ENCODE peak calls at places on chromosome 17, in ten cellular contexts. Y is H1, M is stomach, J is K562, G is GM23338, Q is HepG2, O is esophagus muscularis mucosa, N is GM12878, F is SK-N-SH, V is prostate gland. A is an unnamed sample.
A peak's percentile ranks its signal among the peaks of the same experiment; 100 is the strongest.

GRCh38 chr17:70106551-70106950 is 31.5 kb downstream of the KCNJ16 start:
- DNase-seq in Y (no peak), M (no peak), J (no peak), G (no peak), Q (no peak), O (no peak), N (no peak), F (no peak), V (no peak), A (no peak)

GRCh38 chr17:70636517-70637133 is 467.3 kb downstream of the KCNJ2 start:
- DNase-seq in Y (no peak), M (no peak), J (peak; percentile 23), G (peak; percentile 65), Q (peak; percentile 29), O (no peak), N (no peak), F (peak; percentile 58), V (peak; percentile 13), A (no peak)

GRCh38 chr17:4480929-4481898 is 17.5 kb upstream of the SPNS2 start:
- DNase-seq in Y (no peak), M (peak; percentile 78), J (no peak), G (no peak), Q (no peak), O (no peak), N (no peak), F (no peak), V (no peak), A (no peak)

GRCh38 chr17:62300697-62301096 is 79.7 kb upstream of the EFCAB3 start:
- DNase-seq in Y (no peak), M (no peak), J (no peak), G (no peak), Q (no peak), O (no peak), N (no peak), F (no peak), V (no peak), A (no peak)

GRCh38 chr17:56795510-56795909 is 38.2 kb downstream of the C17orf67 start:
- DNase-seq in Y (no peak), M (no peak), J (no peak), G (no peak), Q (no peak), O (no peak), N (no peak), F (no peak), V (no peak), A (no peak)

GRCh38 chr17:70588003-70588402 is 418.7 kb downstream of the KCNJ2 start:
- DNase-seq in Y (no peak), M (no peak), J (no peak), G (no peak), Q (no peak), O (no peak), N (no peak), F (no peak), V (no peak), A (no peak)

GRCh38 chr17:57114085-57114673 is 29.1 kb downstream of the AKAP1 start:
- DNase-seq in Y (peak; percentile 96), M (peak; percentile 63), J (peak; percentile 75), G (peak; percentile 79), Q (peak; percentile 41), O (no peak), N (no peak), F (peak; percentile 88), V (no peak), A (no peak)

GRCh38 chr17:3944485-3945388 is 19.5 kb downstream of the ATP2A3 start:
- DNase-seq in Y (peak; percentile 97), M (peak; percentile 66), J (peak; percentile 98), G (peak; percentile 93), Q (no peak), O (no peak), N (no peak), F (peak; percentile 100), V (peak; percentile 54), A (peak; percentile 78)

GRCh38 chr17:28345420-28346198 is 10.0 kb downstream of the TNFAIP1 start:
- DNase-seq in Y (no peak), M (peak; percentile 47), J (no peak), G (no peak), Q (no peak), O (no peak), N (no peak), F (no peak), V (no peak), A (no peak)

GRCh38 chr17:66783656-66784381 is 51.1 kb upstream of the CACNG5 start:
- DNase-seq in Y (no peak), M (no peak), J (no peak), G (no peak), Q (no peak), O (no peak), N (no peak), F (no peak), V (no peak), A (no peak)

GRCh38 chr17:75380315-75380714 is 25.2 kb downstream of the GRB2 start:
- DNase-seq in Y (no peak), M (no peak), J (no peak), G (no peak), Q (no peak), O (no peak), N (no peak), F (no peak), V (no peak), A (no peak)

GRCh38 chr17:58317421-58318064 is 11.1 kb downstream of the TSPOAP1 start:
- DNase-seq in Y (peak; percentile 62), M (peak; percentile 63), J (no peak), G (peak; percentile 77), Q (peak; percentile 75), O (no peak), N (peak; percentile 66), F (peak; percentile 81), V (peak; percentile 36), A (peak; percentile 70)

GRCh38 chr17:60077672-60078519 is 825 bp downstream of the HEATR6 start:
- DNase-seq in Y (no peak), M (no peak), J (no peak), G (no peak), Q (no peak), O (no peak), N (no peak), F (peak; percentile 28), V (no peak), A (no peak)

GRCh38 chr17:68794636-68795503 is 160.3 kb downstream of the ABCA8 start:
- DNase-seq in Y (no peak), M (no peak), J (no peak), G (peak; percentile 11), Q (peak; percentile 41), O (no peak), N (no peak), F (no peak), V (no peak), A (no peak)

GRCh38 chr17:75074532-75074931 is 13.2 kb upstream of the SLC16A5 start:
- DNase-seq in Y (no peak), M (no peak), J (peak; percentile 67), G (no peak), Q (no peak), O (no peak), N (no peak), F (peak; percentile 41), V (no peak), A (no peak)

GRCh38 chr17:8417806-8418205 is 17.9 kb upstream of the NDEL1 start:
- DNase-seq in Y (no peak), M (no peak), J (no peak), G (no peak), Q (peak; percentile 63), O (no peak), N (no peak), F (no peak), V (no peak), A (no peak)

GRCh38 chr17:40548982-40549680 is 16.1 kb downstream of the CCR7 start:
- DNase-seq in Y (no peak), M (peak; percentile 50), J (no peak), G (no peak), Q (peak; percentile 96), O (peak; percentile 95), N (no peak), F (peak; percentile 47), V (no peak), A (peak; percentile 78)

GRCh38 chr17:8985054-8985701 is 19.7 kb upstream of the PIK3R5 start:
- DNase-seq in Y (no peak), M (no peak), J (no peak), G (no peak), Q (no peak), O (peak; percentile 75), N (no peak), F (no peak), V (no peak), A (no peak)

GRCh38 chr17:79622776-79623175 is 11.9 kb upstream of the RBFOX3 start:
- DNase-seq in Y (peak; percentile 19), M (no peak), J (no peak), G (no peak), Q (no peak), O (peak; percentile 90), N (no peak), F (peak; percentile 22), V (no peak), A (peak; percentile 30)

GRCh38 chr17:19003966-19004600 is 481 bp downstream of the FAM83G start:
- DNase-seq in Y (peak; percentile 76), M (peak; percentile 59), J (peak; percentile 75), G (peak; percentile 65), Q (peak; percentile 50), O (no peak), N (no peak), F (peak; percentile 54), V (no peak), A (no peak)
- TF ChIP-seq POLR2AphosphoS5 in Y (no peak), M (no peak), J (no peak), G (no peak), Q (peak; percentile 62), O (no peak), N (no peak), F (no peak), V (no peak), A (no peak)

DNA sequence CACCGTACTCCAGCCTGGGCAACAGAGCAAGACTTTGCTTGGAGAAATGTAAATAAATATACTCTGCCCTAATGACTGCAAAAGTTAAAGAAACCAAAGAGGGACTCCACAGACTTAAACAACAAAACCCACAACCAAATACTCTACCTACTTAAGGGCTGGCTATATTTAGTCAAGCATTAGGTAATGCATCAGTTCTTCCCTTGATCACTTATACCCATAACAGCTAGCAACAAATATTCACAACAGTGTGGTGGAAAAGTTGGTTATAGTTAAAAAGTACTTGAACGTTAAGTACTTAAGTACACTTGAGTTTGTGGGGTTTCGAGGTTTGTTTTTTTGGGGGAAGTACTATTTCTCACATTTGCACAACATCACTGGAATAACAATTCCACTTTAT is 5.4 kb upstream of the HEXIM2 start:
- DNase-seq in Y (no peak), M (no peak), J (no peak), G (no peak), Q (no peak), O (no peak), N (no peak), F (no peak), V (no peak), A (no peak)
- H3K4me1 ChIP-seq in Y (no peaks in the 10 kb centered on the region), M (peaks cover 87% of the 10 kb centered on the region), J (peaks cover 26% of the 10 kb centered on the region), G (peaks cover 11% of the 10 kb centered on the region), Q (peaks cover 35% of the 10 kb centered on the region), O (peaks cover 83% of the 10 kb centered on the region), N (peaks cover 5% of the 10 kb centered on the region), F (peaks cover 15% of the 10 kb centered on the region), V (peaks cover 18% of the 10 kb centered on the region), A (peaks cover 63% of the 10 kb centered on the region)

GRCh38 chr17:19338031-19338990 is 24.2 kb downstream of the B9D1 start:
- DNase-seq in Y (peak; percentile 75), M (peak; percentile 74), J (peak; percentile 55), G (peak; percentile 87), Q (peak; percentile 97), O (no peak), N (no peak), F (peak; percentile 62), V (peak; percentile 75), A (no peak)
- TF ChIP-seq POLR2AphosphoS5 in Y (no peak), M (no peak), J (no peak), G (no peak), Q (peak; percentile 36), O (no peak), N (no peak), F (no peak), V (peak; percentile 26), A (no peak)

GRCh38 chr17:330993-331701 is 21.5 kb downstream of the RPH3AL start:
- DNase-seq in Y (no peak), M (no peak), J (no peak), G (no peak), Q (no peak), O (no peak), N (no peak), F (no peak), V (no peak), A (peak; percentile 63)
- H3K4me1 ChIP-seq in Y (peaks cover 21% of the 10 kb centered on the region), M (peaks cover 27% of the 10 kb centered on the region), J (no peaks in the 10 kb centered on the region), G (peaks cover 14% of the 10 kb centered on the region), Q (no peaks in the 10 kb centered on the region), O (peaks cover 40% of the 10 kb centered on the region), N (no peaks in the 10 kb centered on the region), F (peaks cover 8% of the 10 kb centered on the region), V (no peaks in the 10 kb centered on the region), A (peaks cover 51% of the 10 kb centered on the region)